ENCODE peak calls at places on chromosome X, in six cellular contexts. H, P, F, K, Y and O are unnamed samples.

GRCh38 chrX:26851981-26852380 is 611.2 kb downstream of the PPP4R3C start:
- DNase-seq in H (no peak), P (peak; percentile 40), F (no peak), K (peak; percentile 1), Y (no peak), O (no peak)

GRCh38 chrX:66633541-66633940 is 5.3 kb downstream of the EDA2R start:
- DNase-seq in H (no peak), P (no peak), F (no peak), K (no peak), Y (no peak), O (no peak)

GRCh38 chrX:109344666-109345065 is 137.2 kb downstream of the GUCY2F start:
- DNase-seq in H (no peak), P (no peak), F (no peak), K (no peak), Y (no peak), O (no peak)

GRCh38 chrX:52852110-52852872 is 15.6 kb downstream of the XAGE3 start:
- DNase-seq in H (no peak), P (no peak), F (no peak), K (peak; percentile 31), Y (no peak), O (no peak)

GRCh38 chrX:10158279-10158939 is 1.6 kb downstream of the CLCN4 start:
- DNase-seq in H (no peak), P (peak; percentile 42), F (no peak), K (no peak), Y (no peak), O (no peak)

GRCh38 chrX:104270916-104271512 is 16.3 kb upstream of the ESX1 start:
- DNase-seq in H (no peak), P (peak; percentile 59), F (peak; percentile 39), K (peak; percentile 82), Y (no peak), O (no peak)

GRCh38 chrX:427812-428725 is 41.4 kb upstream of the PPP2R3B start:
- DNase-seq in H (no peak), P (peak; percentile 49), F (no peak), K (peak; percentile 24), Y (no peak), O (no peak)

GRCh38 chrX:15916704-15917084 is 62.1 kb upstream of the AP1S2 start:
- DNase-seq in H (no peak), P (no peak), F (no peak), K (no peak), Y (no peak), O (no peak)

GRCh38 chrX:53133400-53133799 is 39.5 kb downstream of the KANTR start:
- DNase-seq in H (no peak), P (no peak), F (no peak), K (no peak), Y (no peak), O (no peak)

GRCh38 chrX:111490683-111491082 is 20.8 kb upstream of the SERTM2 start:
- DNase-seq in H (no peak), P (peak; percentile 15), F (no peak), K (no peak), Y (no peak), O (no peak)

GRCh38 chrX:8044861-8045434 is 117.7 kb upstream of the PNPLA4 start:
- DNase-seq in H (no peak), P (no peak), F (no peak), K (no peak), Y (no peak), O (no peak)

GRCh38 chrX:7950865-7951264 is 23.7 kb upstream of the PNPLA4 start:
- DNase-seq in H (no peak), P (peak; percentile 32), F (no peak), K (no peak), Y (no peak), O (no peak)

GRCh38 chrX:110399497-110399896 is 40.8 kb downstream of the RTL9 start:
- DNase-seq in H (no peak), P (no peak), F (no peak), K (no peak), Y (no peak), O (no peak)
- H3K4me1 ChIP-seq in H (no peaks in the 10 kb centered on the region), P (no peaks in the 10 kb centered on the region), F (no peaks in the 10 kb centered on the region), K (peaks cover 61% of the 10 kb centered on the region), Y (peaks cover 41% of the 10 kb centered on the region), O (no peaks in the 10 kb centered on the region)

GRCh38 chrX:33324099-33324498 is 112.8 kb upstream of the DMD start:
- DNase-seq in H (no peak), P (no peak), F (no peak), K (no peak), Y (no peak), O (no peak)
- TF ChIP-seq CTCF in H (no peak), P (no peak), F (peak; percentile 24), K (no peak), Y (no peak), O (no peak)

GRCh38 chrX:72061091-72061490 is 70.6 kb downstream of the RTL5 start:
- DNase-seq in H (no peak), P (no peak), F (no peak), K (no peak), Y (no peak), O (no peak)
- H3K9me3 ChIP-seq in H (no peaks in the 10 kb centered on the region), P (no peaks in the 10 kb centered on the region), F (no peaks in the 10 kb centered on the region), K (no peaks in the 10 kb centered on the region), Y (no peaks in the 10 kb centered on the region), O (no peaks in the 10 kb centered on the region)

DNA sequence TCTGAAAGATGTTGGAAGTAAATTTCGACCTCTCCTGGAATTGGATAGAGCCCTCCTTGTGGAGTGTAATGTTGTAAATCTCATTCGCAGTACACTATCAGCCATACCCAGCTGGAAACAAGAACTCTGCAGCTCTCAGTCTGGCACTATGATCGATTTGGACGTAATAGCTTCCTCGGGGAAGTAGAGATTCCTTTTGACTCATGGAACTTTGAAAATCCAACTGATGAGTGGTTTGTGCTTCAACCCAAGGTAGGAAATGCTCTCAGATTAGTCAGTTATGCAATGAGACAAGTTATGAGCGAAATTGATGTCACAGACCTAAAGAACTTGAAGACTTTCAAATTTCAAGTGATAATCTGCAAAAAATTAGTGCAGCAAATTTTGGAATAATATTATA is 103.9 kb downstream of the SYTL5 start:
- DNase-seq in H (no peak), P (no peak), F (no peak), K (no peak), Y (no peak), O (no peak)
- H3K4me1 ChIP-seq in H (no peaks in the 10 kb centered on the region), P (no peaks in the 10 kb centered on the region), F (no peaks in the 10 kb centered on the region), K (no peaks in the 10 kb centered on the region), Y (no peaks in the 10 kb centered on the region), O (no peaks in the 10 kb centered on the region)

GRCh38 chrX:39705299-39705698 is 392.5 kb downstream of the BCOR start:
- DNase-seq in H (peak; percentile 73), P (no peak), F (peak; percentile 52), K (peak; percentile 87), Y (peak; percentile 58), O (peak; percentile 27)
- TF ChIP-seq CTCF in H (no peak), P (peak; percentile 60), F (peak; percentile 46), K (peak; percentile 51), Y (peak; percentile 42), O (no peak)